ENCODE peak calls at places on chromosome 22, in five cellular contexts. G is heart left ventricle, S is tibial nerve, E is suprapubic skin, L is spleen. Z is an unnamed sample. For H3K27me3, the result is how much of the 10 kb centered on the place peaks cover.

GRCh38 chr22:46150615-46151423 is 493 bp downstream of the PPARA start:
- DNase-seq in G (peak), S (no peak), E (peak), L (peak), Z (no peak)

GRCh38 chr22:48828688-48829087 is 999.0 kb downstream of the BRD1 start:
- DNase-seq in G (no peak), S (no peak), E (peak), L (peak), Z (no peak)

GRCh38 chr22:41541484-41541883 is 2.8 kb downstream of the POLR3H start:
- DNase-seq in G (no peak), S (no peak), E (no peak), L (no peak), Z (no peak)

GRCh38 chr22:30802202-30803166 is 107.8 kb downstream of the OSBP2 start:
- DNase-seq in G (peak), S (peak), E (peak), L (peak), Z (peak)

GRCh38 chr22:45317551-45318167 is 7.9 kb downstream of the FAM118A start:
- DNase-seq in G (peak), S (peak), E (no peak), L (no peak), Z (peak)

GRCh38 chr22:41479671-41480396 is 10.9 kb downstream of the ACO2 start:
- DNase-seq in G (no peak), S (no peak), E (no peak), L (no peak), Z (no peak)

GRCh38 chr22:38981005-38981658 is 1.0 kb upstream of the APOBEC3B start:
- DNase-seq in G (no peak), S (no peak), E (no peak), L (no peak), Z (peak)

GRCh38 chr22:46815896-46816721 is 53.7 kb downstream of the TBC1D22A start:
- DNase-seq in G (no peak), S (no peak), E (no peak), L (peak), Z (peak)

GRCh38 chr22:24156915-24157782 is 24.1 kb upstream of the SUSD2 start:
- DNase-seq in G (peak), S (peak), E (peak), L (peak), Z (peak)

GRCh38 chr22:42283288-42284229 is 13.1 kb upstream of the TCF20 start:
- DNase-seq in G (no peak), S (no peak), E (no peak), L (peak), Z (no peak)

GRCh38 chr22:45844009-45844408 is 133.0 kb downstream of the WNT7B start:
- DNase-seq in G (no peak), S (no peak), E (no peak), L (no peak), Z (no peak)

GRCh38 chr22:32531955-32532818 is 57.6 kb downstream of the FBXO7 start:
- DNase-seq in G (peak), S (no peak), E (peak), L (no peak), Z (no peak)

GRCh38 chr22:31425331-31426050 is 26.1 kb downstream of the DRG1 start:
- DNase-seq in G (no peak), S (no peak), E (no peak), L (no peak), Z (no peak)

GRCh38 chr22:45181240-45181639 is 17.5 kb downstream of the NUP50 start:
- DNase-seq in G (no peak), S (no peak), E (no peak), L (no peak), Z (no peak)

GRCh38 chr22:39236321-39237275 is 8.2 kb downstream of the PDGFB start:
- DNase-seq in G (peak), S (peak), E (no peak), L (no peak), Z (no peak)

GRCh38 chr22:49106136-49106930 is 721.3 kb downstream of the BRD1 start:
- DNase-seq in G (no peak), S (no peak), E (no peak), L (no peak), Z (no peak)

GRCh38 chr22:31272522-31273446 is 19.5 kb downstream of the PIK3IP1 start:
- DNase-seq in G (peak), S (peak), E (no peak), L (no peak), Z (no peak)

GRCh38 chr22:27597703-27598444 is 203.7 kb downstream of the MN1 start:
- DNase-seq in G (no peak), S (no peak), E (no peak), L (peak), Z (no peak)

GRCh38 chr22:47090591-47091240 is 328.3 kb downstream of the TBC1D22A start:
- DNase-seq in G (no peak), S (no peak), E (peak), L (no peak), Z (peak)

GRCh38 chr22:41565403-41566054 is 4.7 kb downstream of the CSDC2 start:
- DNase-seq in G (peak), S (no peak), E (no peak), L (no peak), Z (no peak)

GRCh38 chr22:40423882-40424640 is 53.7 kb downstream of the SGSM3 start:
- DNase-seq in G (no peak), S (no peak), E (no peak), L (peak), Z (peak)

GRCh38 chr22:45242778-45243191 is 2.1 kb upstream of the KIAA0930 start:
- DNase-seq in G (no peak), S (no peak), E (no peak), L (no peak), Z (peak)

GRCh38 chr22:46196268-46196667 is 45.9 kb downstream of the PPARA start:
- DNase-seq in G (peak), S (no peak), E (no peak), L (no peak), Z (no peak)

GRCh38 chr22:44181033-44181911 is 547 bp downstream of the PARVG start:
- DNase-seq in G (no peak), S (no peak), E (no peak), L (peak), Z (no peak)

GRCh38 chr22:22818861-22819855 is 68.5 kb upstream of the IGLL5 start:
- DNase-seq in G (no peak), S (no peak), E (no peak), L (peak), Z (no peak)

GRCh38 chr22:30235687-30236170 is 10.8 kb downstream of the LIF start:
- DNase-seq in G (no peak), S (no peak), E (no peak), L (no peak), Z (peak)

GRCh38 chr22:45478108-45478771 is 24.4 kb upstream of the FBLN1 start:
- DNase-seq in G (no peak), S (peak), E (no peak), L (peak), Z (no peak)

GRCh38 chr22:30858976-30859713 is 109.4 kb downstream of the MORC2 start:
- DNase-seq in G (no peak), S (no peak), E (peak), L (peak), Z (no peak)

GRCh38 chr22:50169774-50170341 is 673 bp upstream of the PANX2 start:
- DNase-seq in G (no peak), S (no peak), E (no peak), L (peak), Z (no peak)

GRCh38 chr22:23772315-23773246 is at the start of gene MMP11:
- DNase-seq in G (peak), S (peak), E (no peak), L (peak), Z (no peak)

GRCh38 chr22:40525250-40525884 is 111.2 kb downstream of the MRTFA start:
- DNase-seq in G (peak), S (peak), E (no peak), L (peak), Z (no peak)

GRCh38 chr22:23503142-23503541 is 76.9 kb downstream of the IGLL1 start:
- DNase-seq in G (no peak), S (no peak), E (no peak), L (peak), Z (no peak)

GRCh38 chr22:45202333-45203149 is 38.2 kb downstream of the KIAA0930 start:
- DNase-seq in G (no peak), S (no peak), E (no peak), L (peak), Z (peak)

GRCh38 chr22:45516163-45516562 is 13.5 kb downstream of the FBLN1 start:
- DNase-seq in G (no peak), S (no peak), E (no peak), L (no peak), Z (no peak)

GRCh38 chr22:26656896-26657851 is at the start of gene MIAT:
- DNase-seq in G (no peak), S (no peak), E (no peak), L (peak), Z (no peak)

GRCh38 chr22:49295465-49295743 is 532.3 kb downstream of the BRD1 start:
- DNase-seq in G (no peak), S (no peak), E (no peak), L (peak), Z (no peak)

GRCh38 chr22:49749227-49749626 is 78.4 kb downstream of the BRD1 start:
- DNase-seq in G (no peak), S (no peak), E (no peak), L (no peak), Z (no peak)

GRCh38 chr22:36466258-36466657 is 15.2 kb downstream of the TXN2 start:
- DNase-seq in G (no peak), S (no peak), E (no peak), L (no peak), Z (no peak)
- TF ChIP-seq POLR2A in G (no peak), S (no peak), E (no peak), L (no peak), Z (no peak)

GRCh38 chr22:20660441-20661054 is 113.4 kb upstream of the SERPIND1 start:
- DNase-seq in G (no peak), S (no peak), E (no peak), L (no peak), Z (no peak)
- H3K27me3 ChIP-seq in G (under half), S (under half), E (under half), L (under half), Z (under half)

DNA sequence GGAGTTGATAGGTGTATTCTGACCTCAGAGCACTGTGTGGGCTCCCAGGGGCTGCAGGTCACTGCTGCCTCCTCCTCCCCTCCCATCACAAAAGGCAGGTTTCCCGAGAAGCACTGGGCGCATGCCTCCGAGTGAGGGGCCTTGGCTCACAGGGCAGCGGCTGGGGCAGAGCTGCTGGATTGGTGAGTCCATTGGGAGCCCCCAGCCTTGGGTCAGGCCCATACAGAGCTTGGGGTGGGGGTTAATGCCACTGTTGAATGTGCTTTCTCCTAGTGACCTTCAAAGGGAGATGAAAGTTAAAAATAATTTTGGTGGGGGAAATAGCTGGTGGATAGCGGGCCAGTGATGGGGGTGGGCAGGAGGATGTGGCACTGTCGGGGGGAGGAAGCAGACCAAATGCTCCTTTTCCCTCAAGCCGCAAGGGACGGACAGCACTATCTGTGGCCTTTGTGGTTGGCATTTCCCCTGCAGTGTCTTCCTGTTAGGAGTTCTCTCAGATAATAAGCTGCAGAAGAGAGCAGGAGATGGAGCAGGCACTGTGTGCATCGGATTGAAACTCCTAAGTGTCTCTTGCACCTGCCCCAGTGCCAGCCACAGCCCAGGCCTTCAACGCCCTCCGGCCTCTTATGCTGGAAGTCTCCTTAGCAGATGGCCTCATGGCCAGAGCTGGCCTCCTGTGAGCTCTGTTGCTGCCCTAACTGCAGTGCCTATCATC is 3.2 kb downstream of the TUBA8 start:
- DNase-seq in G (no peak), S (no peak), E (no peak), L (peak), Z (no peak)
- H3K4me3 ChIP-seq in G (no peak), S (no peak), E (no peak), L (no peak), Z (no peak)

GRCh38 chr22:35355744-35356420 is 25.0 kb upstream of the HMOX1 start:
- DNase-seq in G (no peak), S (no peak), E (no peak), L (no peak), Z (no peak)

GRCh38 chr22:35359380-35360065 is 21.4 kb upstream of the HMOX1 start:
- DNase-seq in G (no peak), S (no peak), E (no peak), L (no peak), Z (no peak)

GRCh38 chr22:35357883-35358621 is 22.8 kb upstream of the HMOX1 start:
- DNase-seq in G (no peak), S (no peak), E (no peak), L (no peak), Z (no peak)

GRCh38 chr22:35363571-35364086 is 17.3 kb upstream of the HMOX1 start:
- DNase-seq in G (no peak), S (no peak), E (no peak), L (no peak), Z (no peak)

DNA sequence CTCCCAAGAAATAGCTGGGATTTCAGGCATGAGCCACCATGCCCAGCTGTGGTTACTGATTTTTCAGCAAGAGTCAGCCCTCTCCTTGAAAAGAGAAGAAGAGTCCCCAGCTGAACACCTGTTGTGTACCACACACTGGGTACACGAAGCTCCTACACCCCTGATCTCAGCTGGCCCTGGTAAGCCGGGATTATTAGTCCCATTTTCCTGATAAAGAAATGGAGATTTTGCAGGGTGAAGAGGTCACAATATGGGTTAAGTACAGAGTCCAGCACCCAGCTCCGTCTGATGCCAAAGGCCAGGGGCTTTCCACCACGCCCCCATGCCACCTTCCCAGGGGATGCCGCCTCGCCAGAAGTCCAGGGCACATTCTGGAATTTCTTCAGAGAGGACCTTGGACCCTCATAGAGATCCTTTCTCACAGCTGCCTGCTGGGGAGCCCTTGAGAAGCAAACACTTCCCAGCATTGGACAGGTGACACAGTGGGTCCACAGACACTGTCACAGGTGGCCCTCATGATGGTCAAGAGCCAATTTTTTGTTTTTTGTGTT is 19.8 kb upstream of the HMOX1 start:
- DNase-seq in G (no peak), S (no peak), E (no peak), L (no peak), Z (no peak)
- TF ChIP-seq POLR2A in G (no peak), S (no peak), E (no peak), L (no peak), Z (no peak)

GRCh38 chr22:36610567-36610966 is 81.6 kb upstream of the EIF3D start:
- DNase-seq in G (no peak), S (no peak), E (no peak), L (no peak), Z (no peak)

GRCh38 chr22:36610056-36610455 is 81.1 kb upstream of the EIF3D start:
- DNase-seq in G (no peak), S (no peak), E (no peak), L (no peak), Z (no peak)

GRCh38 chr22:36606659-36607058 is 77.7 kb upstream of the EIF3D start:
- DNase-seq in G (no peak), S (no peak), E (no peak), L (no peak), Z (no peak)

GRCh38 chr22:36608987-36609386 is 80.0 kb upstream of the EIF3D start:
- DNase-seq in G (no peak), S (no peak), E (no peak), L (no peak), Z (no peak)

GRCh38 chr22:36606114-36606513 is 77.1 kb upstream of the EIF3D start:
- DNase-seq in G (peak), S (no peak), E (no peak), L (no peak), Z (no peak)
- H3K27me3 ChIP-seq in G (under half), S (under half), E (half or more), L (under half), Z (under half)

DNA sequence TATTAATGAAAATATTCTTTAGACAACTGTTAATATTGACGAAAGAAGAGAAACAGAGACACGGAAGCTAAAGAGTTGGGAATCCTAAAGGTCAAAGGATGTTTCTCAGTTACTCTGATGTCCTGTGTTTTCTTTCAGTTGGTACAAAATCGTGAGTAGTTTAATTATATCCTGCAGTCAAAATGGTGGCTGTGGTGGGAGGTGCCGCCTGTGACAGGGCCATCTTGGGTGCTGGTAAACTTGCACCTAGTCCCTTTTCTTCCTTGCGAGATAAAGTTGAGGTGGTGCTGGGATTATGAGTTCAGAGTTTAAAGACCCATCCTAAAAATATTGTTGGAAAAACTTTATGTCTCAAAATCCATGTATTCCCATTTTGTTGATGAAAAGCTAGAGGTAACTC is 2.2 kb downstream of the CECR2 start:
- DNase-seq in G (no peak), S (no peak), E (no peak), L (no peak), Z (no peak)
- H3K4me3 ChIP-seq in G (no peak), S (no peak), E (no peak), L (peak), Z (no peak)

DNA sequence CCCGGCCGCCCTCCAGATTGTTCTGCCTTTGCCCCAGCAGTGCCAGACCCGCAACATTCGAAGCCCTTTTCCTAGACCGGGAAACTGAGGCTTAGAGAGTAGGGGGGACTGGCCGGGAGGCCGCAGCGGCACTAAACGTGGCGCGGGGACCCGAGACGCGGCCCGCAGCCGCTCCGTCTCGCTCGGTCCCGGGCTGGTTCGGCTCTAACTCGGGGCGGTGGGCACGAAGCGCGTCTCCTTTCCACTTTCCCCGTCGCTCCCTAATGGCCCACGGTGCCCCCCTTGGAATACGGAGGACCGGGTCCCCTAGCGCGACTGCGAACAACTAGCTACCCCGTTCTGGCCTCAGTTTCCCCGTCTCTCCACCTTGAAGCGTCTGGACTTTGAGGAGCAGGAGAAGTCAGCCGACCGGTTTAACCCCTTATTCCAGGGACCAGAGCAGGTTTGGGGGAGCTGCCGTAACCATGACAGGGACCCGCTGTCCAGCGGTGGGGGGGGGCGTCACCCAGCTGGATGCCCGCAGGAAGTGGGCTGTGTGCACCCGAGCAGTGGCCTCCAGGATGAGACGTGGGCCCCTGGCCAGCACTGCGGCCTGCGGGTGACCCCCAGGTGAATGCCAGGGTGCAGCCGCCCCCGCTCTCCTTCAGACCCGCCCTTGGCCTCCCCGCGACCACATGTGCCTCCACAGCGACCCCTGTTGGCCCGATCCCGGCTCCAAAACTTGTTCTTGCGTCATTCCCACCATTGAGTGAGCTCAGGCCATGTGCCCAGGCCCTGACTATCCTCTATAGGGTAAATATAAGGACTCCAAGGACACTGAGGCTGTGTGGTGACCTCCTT is 1.1 kb downstream of the CDC42EP1 start:
- DNase-seq in G (peak), S (peak), E (peak), L (peak), Z (peak)
- TF ChIP-seq POLR2A in G (no peak), S (peak), E (no peak), L (no peak), Z (no peak)